ENCODE peak calls at places on chromosomes 13 and 19, in four cellular contexts. B is HepG2, F is H1, C is K562. G is an unnamed sample.

GRCh38 chr19:15507068-15508034 is 974 bp upstream of the CYP4F22 start:
- DNase-seq in B (no peak), F (no peak), C (no peak), G (no peak)

GRCh38 chr13:80116107-80116506 is 224.8 kb downstream of the SPRY2 start:
- DNase-seq in B (no peak), F (no peak), C (no peak), G (no peak)

GRCh38 chr13:108212901-108213300 is 2.4 kb downstream of the LIG4 start:
- DNase-seq in B (no peak), F (no peak), C (no peak), G (no peak)

GRCh38 chr19:39413903-39414608 is 1.6 kb downstream of the PLEKHG2 start:
- DNase-seq in B (peak; percentile 32), F (peak; percentile 74), C (peak; percentile 43), G (no peak)

GRCh38 chr19:14370169-14370998 is 10.9 kb upstream of the ADGRE5 start:
- DNase-seq in B (no peak), F (no peak), C (peak; percentile 15), G (no peak)

GRCh38 chr19:42313096-42313839 is at the start of gene TMEM145:
- DNase-seq in B (no peak), F (peak; percentile 79), C (peak; percentile 85), G (peak; percentile 69)

GRCh38 chr13:54387607-54388006 is 1359.0 kb downstream of the OLFM4 start:
- DNase-seq in B (no peak), F (no peak), C (no peak), G (no peak)

GRCh38 chr13:71320452-71320851 is 546.6 kb downstream of the DACH1 start:
- DNase-seq in B (peak; percentile 24), F (peak; percentile 51), C (peak; percentile 1), G (no peak)

GRCh38 chr19:16315825-16316505 is 8.7 kb upstream of the KLF2 start:
- DNase-seq in B (no peak), F (no peak), C (peak; percentile 72), G (no peak)

GRCh38 chr13:75279834-75280369 is 202.1 kb downstream of the TBC1D4 start:
- DNase-seq in B (peak; percentile 45), F (no peak), C (no peak), G (no peak)

GRCh38 chr13:111474136-111475002 is 153.9 kb downstream of the TEX29 start:
- DNase-seq in B (peak; percentile 18), F (peak; percentile 47), C (peak; percentile 57), G (no peak)

GRCh38 chr13:37127706-37128241 is 22.3 kb upstream of the CSNK1A1L start:
- DNase-seq in B (no peak), F (no peak), C (no peak), G (no peak)

GRCh38 chr19:16445238-16446107 is 26.3 kb downstream of the EPS15L1 start:
- DNase-seq in B (peak; percentile 32), F (no peak), C (no peak), G (no peak)

GRCh38 chr19:14916848-14917247 is 24.4 kb upstream of the OR7C2 start:
- DNase-seq in B (no peak), F (no peak), C (no peak), G (no peak)

GRCh38 chr13:105630411-105630810 is 905.1 kb downstream of the EFNB2 start:
- DNase-seq in B (no peak), F (no peak), C (no peak), G (no peak)

GRCh38 chr19:48963371-48964204 is 1.5 kb upstream of the FTL start:
- DNase-seq in B (peak; percentile 98), F (peak; percentile 88), C (peak; percentile 92), G (peak; percentile 72)

GRCh38 chr13:111865046-111865445 is 201.9 kb upstream of the SOX1 start:
- DNase-seq in B (no peak), F (peak; percentile 27), C (no peak), G (no peak)

GRCh38 chr19:17339088-17339741 is 1.9 kb downstream of the GTPBP3 start:
- DNase-seq in B (no peak), F (peak; percentile 90), C (peak; percentile 64), G (no peak)

GRCh38 chr13:88294368-88294767 is 623.2 kb downstream of the SLITRK5 start:
- DNase-seq in B (no peak), F (no peak), C (no peak), G (no peak)
- TF ChIP-seq POLR2AphosphoS5 in B (no peak), F (no peak), C (no peak), G (no peak)

GRCh38 chr19:54254195-54254906 is 2.7 kb downstream of the LILRB5 start:
- DNase-seq in B (no peak), F (peak; percentile 48), C (no peak), G (no peak)
- TF ChIP-seq TAF1 in B (no peak), F (no peak), C (no peak), G (no peak)

DNA sequence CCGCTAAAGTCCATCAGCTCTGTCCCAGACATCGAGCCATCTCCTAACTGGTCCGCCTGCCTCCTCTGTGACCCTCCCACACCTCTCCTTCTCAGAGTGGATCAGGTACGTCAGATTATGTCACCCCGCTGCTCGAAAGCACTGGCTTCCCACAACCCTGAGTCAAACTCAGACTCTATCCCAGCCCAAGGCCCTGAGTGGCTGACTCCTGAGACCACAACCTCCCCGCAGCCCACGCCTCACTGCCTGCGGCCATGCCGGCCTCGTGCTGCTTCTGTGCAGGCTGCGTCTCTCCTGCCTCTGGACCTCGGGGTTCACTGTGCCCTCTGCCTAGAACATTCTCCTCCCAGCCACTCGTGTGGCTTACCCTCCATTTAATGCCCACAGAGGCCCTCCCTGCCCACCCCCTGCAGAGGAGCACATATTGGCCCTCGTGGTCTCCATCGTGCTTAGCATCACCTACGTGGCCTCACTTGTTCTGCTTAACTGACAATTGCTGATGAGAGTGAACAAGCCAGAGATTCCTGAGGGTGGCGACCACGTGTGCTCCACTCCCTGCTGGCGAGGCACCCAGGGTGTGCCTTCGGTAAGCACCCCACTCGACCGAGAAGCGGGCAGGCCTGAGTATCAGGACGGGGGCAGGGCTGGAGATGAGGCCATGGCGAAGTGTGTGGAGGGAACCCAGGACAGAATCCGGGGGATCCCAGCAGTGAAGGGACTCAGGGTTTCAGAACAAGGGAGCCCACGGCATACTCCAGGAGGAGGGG is 13.5 kb upstream of the FKRP start:
- DNase-seq in B (no peak), F (no peak), C (no peak), G (no peak)
- TF ChIP-seq POLR2A in B (no peak), F (no peak), C (no peak), G (no peak)

GRCh38 chr19:2454199-2454961 is 2.4 kb downstream of the LMNB2 start:
- DNase-seq in B (no peak), F (no peak), C (no peak), G (no peak)
- TF ChIP-seq POLR2AphosphoS5 in B (no peak), F (no peak), C (no peak), G (no peak)

GRCh38 chr19:5974721-5975387 is 3.1 kb downstream of the RANBP3 start:
- DNase-seq in B (peak; percentile 93), F (no peak), C (no peak), G (no peak)
- TF ChIP-seq TAF1 in B (peak; percentile 38), F (no peak), C (no peak), G (no peak)

GRCh38 chr13:44436589-44437337 is 63.1 kb downstream of the SERP2 start:
- DNase-seq in B (peak; percentile 86), F (peak; percentile 94), C (peak; percentile 87), G (no peak)
- TF ChIP-seq POLR2A in B (peak; percentile 95), F (peak; percentile 99), C (peak; percentile 62), G (no peak)

DNA sequence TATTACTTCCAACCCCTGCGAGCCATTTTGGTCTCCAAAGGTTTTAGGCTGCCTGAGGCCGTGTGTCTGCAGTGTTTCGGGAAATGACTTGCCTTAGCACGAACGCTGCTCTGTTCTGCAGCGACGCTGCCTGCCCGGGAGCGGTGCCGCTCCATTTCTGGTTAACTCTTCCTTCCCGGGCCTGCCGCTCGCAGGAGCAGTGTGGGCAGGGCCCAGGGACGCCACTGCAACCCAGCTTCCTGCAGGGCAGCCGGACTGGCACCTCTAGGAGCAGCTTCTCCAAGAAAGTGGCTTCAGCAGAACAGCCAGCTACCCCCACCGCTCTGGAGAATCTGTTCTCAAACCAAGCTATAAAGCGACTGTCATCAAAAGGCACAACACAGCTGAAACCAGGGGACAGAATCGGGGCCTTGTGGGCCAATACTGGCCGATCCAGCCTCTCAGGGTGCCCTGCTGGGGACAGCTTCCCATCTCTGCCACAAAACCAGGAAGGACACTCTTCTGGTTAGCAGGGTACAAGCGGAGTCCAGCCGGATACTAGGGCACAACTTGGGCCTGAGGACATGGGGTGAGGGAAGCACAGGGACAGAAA is 72.2 kb downstream of the KCTD15 start:
- DNase-seq in B (no peak), F (peak; percentile 59), C (no peak), G (no peak)
- TF ChIP-seq POLR2AphosphoS5 in B (no peak), F (no peak), C (no peak), G (no peak)

GRCh38 chr13:114021464-114022308 is 47.8 kb upstream of the C13orf46 start:
- DNase-seq in B (no peak), F (no peak), C (no peak), G (no peak)
- TF ChIP-seq TAF1 in B (no peak), F (no peak), C (no peak), G (no peak)

GRCh38 chr19:35347171-35347929 is at the start of gene FFAR1:
- DNase-seq in B (no peak), F (peak; percentile 38), C (peak; percentile 13), G (peak; percentile 64)

GRCh38 chr19:35342430-35342829 is 5.3 kb upstream of the FFAR1 start:
- DNase-seq in B (no peak), F (no peak), C (no peak), G (no peak)

GRCh38 chr19:35346193-35347052 is 1.3 kb upstream of the FFAR1 start:
- DNase-seq in B (peak; percentile 16), F (peak; percentile 31), C (peak; percentile 12), G (peak; percentile 75)

GRCh38 chr19:35345671-35346111 is 2.0 kb upstream of the FFAR1 start:
- DNase-seq in B (no peak), F (peak; percentile 24), C (peak; percentile 4), G (no peak)

GRCh38 chr19:35344511-35345031 is 3.1 kb upstream of the FFAR1 start:
- DNase-seq in B (no peak), F (peak; percentile 35), C (no peak), G (no peak)
- TF ChIP-seq POLR2A in B (no peak), F (no peak), C (no peak), G (no peak)

GRCh38 chr13:73174521-73175010 is 115.8 kb downstream of the KLF5 start:
- DNase-seq in B (no peak), F (no peak), C (no peak), G (no peak)

GRCh38 chr13:73177911-73178565 is 119.2 kb downstream of the KLF5 start:
- DNase-seq in B (no peak), F (no peak), C (no peak), G (no peak)

GRCh38 chr13:73177017-73177416 is 118.2 kb downstream of the KLF5 start:
- DNase-seq in B (no peak), F (no peak), C (no peak), G (no peak)

DNA sequence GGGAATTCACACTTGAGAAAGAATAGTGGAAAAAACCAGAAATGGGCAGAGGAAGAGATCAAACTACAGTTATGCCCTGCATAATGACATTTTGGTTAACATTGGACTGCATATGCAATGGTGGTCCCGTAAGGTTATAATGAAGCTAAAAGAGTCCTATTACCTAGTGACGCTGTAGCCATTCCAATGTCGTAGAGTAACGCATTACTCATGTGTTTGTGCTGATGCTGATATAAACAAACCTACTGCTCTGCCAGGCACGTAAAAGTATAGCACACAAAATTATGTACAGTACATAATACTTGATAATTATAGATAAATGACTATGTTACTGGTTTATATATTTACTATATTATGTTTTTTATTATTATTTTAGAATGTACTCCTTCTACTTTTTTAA is 121.1 kb downstream of the KLF5 start:
- DNase-seq in B (no peak), F (no peak), C (no peak), G (no peak)
- TF ChIP-seq POLR2AphosphoS5 in B (no peak), F (no peak), C (no peak), G (no peak)

G was measured in GM12892.